ENCODE peak calls at places on chromosomes 7 and 10, in nine cellular contexts. W, P, Z, T, U, Q, C, I and Y are unnamed samples.

GRCh38 chr7:4149645-4150044 is 532.5 kb upstream of the FOXK1 start:
- DNase-seq in I (no peak), Q (no peak), Z (no peak), C (no peak), T (no peak), P (no peak), U (no peak), W (no peak), Y (no peak)

GRCh38 chr10:106481598-106481997 is 682.9 kb downstream of the SORCS1 start:
- DNase-seq in I (no peak), P (no peak), U (no peak), C (no peak), Z (no peak), W (no peak), Q (no peak), T (no peak), Y (no peak)

GRCh38 chr10:72044417-72045041 is 43.8 kb downstream of the SPOCK2 start:
- DNase-seq in I (peak), T (no peak), P (peak), U (peak), Q (no peak), Z (no peak), C (no peak), W (no peak), Y (no peak)

GRCh38 chr7:80411621-80412020 is 100.2 kb downstream of the GNAT3 start:
- DNase-seq in T (no peak), I (peak), U (no peak), Z (no peak), W (no peak), P (no peak), C (no peak), Q (no peak), Y (peak)

GRCh38 chr10:22301193-22301592 is 15.0 kb upstream of the COMMD3 start:
- DNase-seq in I (no peak), U (no peak), P (no peak), Z (no peak), W (no peak), Q (no peak), T (no peak), C (no peak), Y (no peak)

GRCh38 chr10:22022257-22023051 is 18.9 kb upstream of the DNAJC1 start:
- DNase-seq in T (no peak), U (no peak), P (no peak), Q (peak), C (no peak), Z (peak), I (no peak), W (no peak), Y (peak)

GRCh38 chr10:98365698-98366530 is 49.1 kb downstream of the PYROXD2 start:
- DNase-seq in P (no peak), I (no peak), U (no peak), T (no peak), Z (no peak), W (no peak), Q (no peak), C (no peak), Y (no peak)

GRCh38 chr10:47079177-47079580 is 168.0 kb downstream of the PTPN20 start:
- DNase-seq in U (no peak), Q (no peak), Z (peak), P (no peak), C (peak), W (no peak), T (peak), I (peak), Y (peak)

GRCh38 chr7:149790146-149790548 is 16.8 kb upstream of the ZNF467 start:
- DNase-seq in Z (peak), U (no peak), Q (no peak), W (no peak), C (no peak), T (no peak), P (peak), I (no peak), Y (no peak)

GRCh38 chr10:30722956-30723355 is 93.4 kb upstream of the LYZL2 start:
- DNase-seq in I (no peak), U (no peak), Z (no peak), Q (no peak), T (no peak), W (no peak), C (no peak), P (no peak), Y (no peak)

GRCh38 chr7:95933618-95934017 is 161.3 kb downstream of the DYNC1I1 start:
- DNase-seq in Q (no peak), U (no peak), I (no peak), C (no peak), T (no peak), Z (no peak), P (no peak), W (no peak), Y (no peak)

GRCh38 chr10:71583076-71583475 is 136.5 kb downstream of the C10orf105 start:
- DNase-seq in P (no peak), Z (no peak), U (no peak), I (no peak), Q (no peak), W (no peak), T (no peak), C (no peak), Y (no peak)

GRCh38 chr7:74395745-74396311 is 57.9 kb upstream of the GTF2IRD1 start:
- DNase-seq in C (no peak), Q (no peak), P (no peak), U (no peak), T (no peak), Z (no peak), W (no peak), I (no peak), Y (no peak)

GRCh38 chr10:1048349-1048731 is 579 bp downstream of the IDI1 start:
- DNase-seq in C (no peak), U (peak), W (no peak), I (peak), P (peak), T (no peak), Q (peak), Z (no peak), Y (peak)

GRCh38 chr7:44325181-44325671 is at the start of gene CAMK2B:
- DNase-seq in C (no peak), W (no peak), U (no peak), Z (no peak), Q (no peak), P (no peak), I (no peak), T (no peak), Y (no peak)

GRCh38 chr7:119256446-119257131 is 1016.4 kb upstream of the KCND2 start:
- DNase-seq in Z (no peak), Q (no peak), W (no peak), C (no peak), U (no peak), I (no peak), T (no peak), P (no peak), Y (no peak)

GRCh38 chr10:83760142-83760541 is 379.2 kb upstream of the GHITM start:
- DNase-seq in Q (no peak), T (no peak), I (no peak), Z (no peak), W (no peak), P (no peak), C (no peak), U (no peak), Y (no peak)

GRCh38 chr10:117503170-117503885 is 39.2 kb upstream of the EMX2 start:
- DNase-seq in I (no peak), Z (peak), T (no peak), C (no peak), W (no peak), U (no peak), P (no peak), Q (no peak), Y (peak)

GRCh38 chr10:119333146-119333792 is 125.9 kb downstream of the GRK5 start:
- DNase-seq in C (peak), P (peak), Q (peak), T (peak), W (no peak), I (peak), U (no peak), Z (no peak), Y (no peak)

GRCh38 chr10:101018118-101018599 is 12.8 kb downstream of the PDZD7 start:
- DNase-seq in I (no peak), C (no peak), P (no peak), W (no peak), U (no peak), T (peak), Z (no peak), Q (peak), Y (no peak)

GRCh38 chr7:64997927-64998391 is 7.1 kb upstream of the ZNF117 start:
- DNase-seq in Z (peak), T (peak), Q (no peak), I (peak), P (peak), C (no peak), U (no peak), W (peak), Y (no peak)

GRCh38 chr10:802506-802905 is 113.0 kb upstream of the DIP2C start:
- DNase-seq in U (peak), P (no peak), Q (no peak), I (no peak), W (no peak), C (no peak), Z (no peak), T (no peak), Y (no peak)

GRCh38 chr10:133060022-133060421 is 27.7 kb upstream of the ADGRA1 start:
- DNase-seq in Q (no peak), W (no peak), I (no peak), U (no peak), C (no peak), T (no peak), Z (no peak), P (no peak), Y (no peak)

GRCh38 chr7:135263321-135263970 is 29.8 kb downstream of the STRA8 start:
- DNase-seq in U (no peak), T (no peak), I (no peak), W (no peak), P (no peak), C (no peak), Q (no peak), Z (no peak), Y (no peak)

GRCh38 chr7:16939161-16939560 is 57.4 kb upstream of the AGR3 start:
- DNase-seq in C (no peak), U (no peak), Z (no peak), P (no peak), Q (no peak), T (no peak), I (no peak), W (no peak), Y (no peak)

GRCh38 chr7:144391014-144391413 is 12.5 kb downstream of the NOBOX start:
- DNase-seq in C (no peak), Z (no peak), U (no peak), W (no peak), P (no peak), I (no peak), T (no peak), Q (no peak), Y (no peak)

GRCh38 chr7:38681882-38682281 is 50.7 kb upstream of the AMPH start:
- DNase-seq in Z (peak), T (no peak), I (peak), C (no peak), U (no peak), W (no peak), Q (no peak), P (no peak), Y (peak)

GRCh38 chr7:15720849-15721471 is 34.5 kb upstream of the MEOX2 start:
- DNase-seq in C (peak), Z (peak), T (peak), Q (no peak), U (no peak), W (peak), I (peak), P (no peak), Y (peak)

GRCh38 chr7:138313829-138314178 is 146.3 kb upstream of the TRIM24 start:
- DNase-seq in I (no peak), Q (no peak), U (no peak), P (no peak), W (no peak), Z (no peak), C (no peak), T (no peak), Y (no peak)

GRCh38 chr7:117669818-117670217 is 190.0 kb downstream of the CFTR start:
- DNase-seq in P (no peak), C (no peak), W (no peak), Z (no peak), U (no peak), Q (no peak), I (no peak), T (no peak), Y (peak)

GRCh38 chr7:29285861-29286260 is 91.3 kb downstream of the CHN2 start:
- DNase-seq in Z (no peak), W (no peak), P (no peak), Q (no peak), I (no peak), C (no peak), T (no peak), U (no peak), Y (no peak)

GRCh38 chr10:6088721-6089333 is at the start of gene RBM17:
- DNase-seq in W (peak), Q (peak), U (peak), T (peak), C (peak), Z (peak), P (peak), I (peak), Y (peak)

GRCh38 chr10:85490431-85490830 is 876.2 kb downstream of the GRID1 start:
- DNase-seq in Z (no peak), I (no peak), Q (no peak), U (no peak), W (no peak), C (no peak), P (no peak), T (no peak), Y (no peak)

GRCh38 chr7:265192-265997 is 24.6 kb upstream of the FOXL3 start:
- DNase-seq in T (no peak), P (peak), Z (no peak), W (no peak), C (no peak), Q (no peak), U (no peak), I (no peak), Y (no peak)
- H3K4me3 ChIP-seq in T (no peak), P (no peak), Z (no peak), W (no peak), C (no peak), Q (no peak), U (no peak), I (no peak), Y (no peak)

GRCh38 chr7:45568536-45569289 is 5.5 kb upstream of the ADCY1 start:
- DNase-seq in U (no peak), T (no peak), I (no peak), W (no peak), P (no peak), Z (no peak), C (no peak), Q (no peak), Y (no peak)
- TF ChIP-seq CTCF in U (no peak), T (no peak), I (no peak), W (no peak), P (no peak), Z (no peak), C (no peak), Q (no peak), Y (no peak)

DNA sequence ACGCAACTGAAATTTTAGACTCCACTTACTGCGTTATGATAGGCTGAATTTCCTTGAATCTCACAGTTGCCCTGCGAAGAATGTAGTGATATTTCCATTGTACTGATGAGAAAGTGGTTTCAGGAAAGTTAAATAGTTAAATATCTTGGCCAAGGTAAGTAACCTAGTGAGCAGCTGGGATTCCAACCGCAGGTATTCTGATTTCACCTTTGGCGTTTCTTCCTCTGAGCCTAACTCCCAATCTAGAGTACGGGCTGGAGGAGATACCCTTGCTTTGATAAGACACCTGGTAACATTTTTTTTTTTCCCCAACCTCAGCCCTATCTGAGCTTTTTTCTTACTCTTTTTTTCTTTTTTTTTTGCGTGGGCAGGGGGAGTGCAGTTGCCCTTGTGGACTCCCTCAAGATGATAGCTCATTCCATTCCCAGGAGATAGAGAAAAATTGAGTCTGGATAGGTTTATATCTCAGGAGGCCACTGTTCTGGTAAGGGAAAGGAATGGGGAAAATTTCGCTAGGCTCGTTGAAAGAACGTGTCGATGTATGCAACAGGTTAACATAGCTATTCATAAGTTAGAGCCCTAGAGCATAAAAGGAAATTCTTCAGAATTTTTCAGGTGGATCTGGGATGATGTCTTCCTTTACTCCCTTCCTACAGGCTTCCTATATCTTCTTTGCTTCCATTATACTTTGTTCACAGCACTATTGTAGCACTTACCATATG is 3.1 kb upstream of the TAS2R38 start:
- DNase-seq in P (no peak), U (no peak), C (no peak), W (no peak), Z (no peak), I (no peak), T (no peak), Q (no peak), Y (no peak)
- H3K4me3 ChIP-seq in P (no peak), U (no peak), C (no peak), W (no peak), Z (no peak), I (no peak), T (no peak), Q (peak), Y (no peak)

GRCh38 chr7:121449304-121449703 is 53.2 kb upstream of the FAM3C start:
- DNase-seq in T (no peak), W (no peak), C (no peak), P (no peak), I (no peak), U (no peak), Z (peak), Q (no peak), Y (peak)
- TF ChIP-seq CTCF in T (peak), W (peak), C (no peak), P (no peak), I (no peak), U (no peak), Z (peak), Q (no peak), Y (peak)

GRCh38 chr10:62083868-62084267 is 182.4 kb downstream of the ARID5B start:
- DNase-seq in Q (no peak), P (no peak), U (no peak), W (no peak), Z (peak), C (peak), T (peak), I (peak), Y (peak)

GRCh38 chr10:62081322-62081945 is 179.9 kb downstream of the ARID5B start:
- DNase-seq in U (no peak), C (peak), W (no peak), Q (no peak), T (no peak), Z (no peak), I (no peak), P (no peak), Y (peak)

GRCh38 chr10:62083413-62083794 is 181.9 kb downstream of the ARID5B start:
- DNase-seq in I (no peak), T (peak), W (no peak), U (no peak), C (peak), Z (peak), P (no peak), Q (no peak), Y (peak)

GRCh38 chr10:62082270-62082669 is 180.8 kb downstream of the ARID5B start:
- DNase-seq in P (no peak), C (no peak), Q (no peak), U (no peak), I (no peak), T (no peak), W (no peak), Z (no peak), Y (no peak)

GRCh38 chr10:62082729-62083412 is 181.4 kb downstream of the ARID5B start:
- DNase-seq in U (no peak), I (peak), W (no peak), C (peak), P (no peak), Z (peak), T (peak), Q (peak), Y (peak)
- H3K4me3 ChIP-seq in U (no peak), I (no peak), W (no peak), C (no peak), P (peak), Z (no peak), T (no peak), Q (no peak), Y (peak)

GRCh38 chr7:36381056-36381455 is 8.6 kb upstream of the ANLN start:
- DNase-seq in W (no peak), Z (no peak), I (no peak), U (no peak), Q (no peak), C (no peak), T (no peak), P (no peak), Y (no peak)
- TF ChIP-seq CTCF in W (no peak), Z (no peak), I (no peak), U (no peak), Q (no peak), C (no peak), T (no peak), P (no peak), Y (no peak)